ENCODE peak calls at places on chromosome 18, in four cellular contexts. One of them, this sample, is unnamed. For H3K27me3, the result is how much of the 10 kb centered on the place peaks cover.

GRCh38 chr18:7987284-7987976 is 420.3 kb downstream of the PTPRM start:
- DNase-seq in Panc1: no peak
- DNase-seq in ascending aorta: no peak
- DNase-seq in heart left ventricle: no peak
- DNase-seq in this sample: no peak

GRCh38 chr18:41593276-41593675 is 361.8 kb upstream of the PIK3C3 start:
- DNase-seq in ascending aorta: no peak
- DNase-seq in Panc1: no peak
- DNase-seq in heart left ventricle: no peak
- DNase-seq in this sample: no peak

GRCh38 chr18:29164020-29164706 is 987.2 kb upstream of the CDH2 start:
- DNase-seq in ascending aorta: peak
- DNase-seq in Panc1: no peak
- DNase-seq in heart left ventricle: no peak
- DNase-seq in this sample: no peak

GRCh38 chr18:26448714-26449159 is 99.6 kb downstream of the KCTD1 start:
- DNase-seq in Panc1: no peak
- DNase-seq in ascending aorta: no peak
- DNase-seq in heart left ventricle: no peak
- DNase-seq in this sample: no peak

GRCh38 chr18:3256693-3257626 is 5.0 kb upstream of the MYL12B start:
- DNase-seq in Panc1: no peak
- DNase-seq in ascending aorta: no peak
- DNase-seq in heart left ventricle: no peak
- DNase-seq in this sample: no peak

GRCh38 chr18:77086034-77086433 is 46.5 kb downstream of the MBP start:
- DNase-seq in ascending aorta: peak
- DNase-seq in Panc1: no peak
- DNase-seq in heart left ventricle: no peak
- DNase-seq in this sample: no peak

GRCh38 chr18:35086704-35087103 is 45.5 kb downstream of the MAPRE2 start:
- DNase-seq in ascending aorta: no peak
- DNase-seq in Panc1: no peak
- DNase-seq in heart left ventricle: no peak
- DNase-seq in this sample: no peak

GRCh38 chr18:63253428-63254372 is 65.9 kb downstream of the BCL2 start:
- DNase-seq in heart left ventricle: no peak
- DNase-seq in Panc1: no peak
- DNase-seq in ascending aorta: no peak
- DNase-seq in this sample: no peak

GRCh38 chr18:9926977-9927376 is 13.2 kb downstream of the VAPA start:
- DNase-seq in Panc1: no peak
- DNase-seq in ascending aorta: no peak
- DNase-seq in heart left ventricle: no peak
- DNase-seq in this sample: no peak

GRCh38 chr18:63472380-63472779 is 4.4 kb upstream of the SERPINB5 start:
- DNase-seq in heart left ventricle: no peak
- DNase-seq in ascending aorta: no peak
- DNase-seq in Panc1: no peak
- DNase-seq in this sample: no peak

GRCh38 chr18:77052297-77052645 is 80.3 kb downstream of the MBP start:
- DNase-seq in ascending aorta: no peak
- DNase-seq in heart left ventricle: no peak
- DNase-seq in Panc1: no peak
- DNase-seq in this sample: no peak

GRCh38 chr18:44564922-44565321 is 115.8 kb upstream of the SETBP1 start:
- DNase-seq in ascending aorta: no peak
- DNase-seq in heart left ventricle: no peak
- DNase-seq in Panc1: no peak
- DNase-seq in this sample: no peak

GRCh38 chr18:67672142-67672541 is 155.6 kb upstream of the DSEL start:
- DNase-seq in Panc1: no peak
- DNase-seq in heart left ventricle: no peak
- DNase-seq in ascending aorta: no peak
- DNase-seq in this sample: no peak

GRCh38 chr18:80033181-80034067 is 810 bp upstream of the RBFA start:
- DNase-seq in Panc1: no peak
- DNase-seq in ascending aorta: peak
- DNase-seq in heart left ventricle: no peak
- DNase-seq in this sample: peak

GRCh38 chr18:57586243-57587049 is at the start of gene FECH:
- DNase-seq in ascending aorta: peak
- DNase-seq in heart left ventricle: peak
- DNase-seq in Panc1: no peak
- DNase-seq in this sample: peak
- TF ChIP-seq CTCF in ascending aorta: peak
- TF ChIP-seq CTCF in heart left ventricle: peak
- TF ChIP-seq CTCF in Panc1: no peak
- TF ChIP-seq CTCF in this sample: no peak

GRCh38 chr18:12376718-12377555 is at the start of gene AFG3L2:
- DNase-seq in heart left ventricle: peak
- DNase-seq in ascending aorta: peak
- DNase-seq in Panc1: peak
- DNase-seq in this sample: peak

GRCh38 chr18:12374398-12374797 is 2.6 kb downstream of the AFG3L2 start:
- DNase-seq in ascending aorta: no peak
- DNase-seq in Panc1: no peak
- DNase-seq in heart left ventricle: no peak
- DNase-seq in this sample: no peak

GRCh38 chr18:12373771-12374116 is 3.3 kb downstream of the AFG3L2 start:
- DNase-seq in ascending aorta: no peak
- DNase-seq in heart left ventricle: no peak
- DNase-seq in Panc1: no peak
- DNase-seq in this sample: no peak

GRCh38 chr18:12376034-12376717 is 851 bp downstream of the AFG3L2 start:
- DNase-seq in Panc1: no peak
- DNase-seq in ascending aorta: no peak
- DNase-seq in heart left ventricle: peak
- DNase-seq in this sample: no peak

DNA sequence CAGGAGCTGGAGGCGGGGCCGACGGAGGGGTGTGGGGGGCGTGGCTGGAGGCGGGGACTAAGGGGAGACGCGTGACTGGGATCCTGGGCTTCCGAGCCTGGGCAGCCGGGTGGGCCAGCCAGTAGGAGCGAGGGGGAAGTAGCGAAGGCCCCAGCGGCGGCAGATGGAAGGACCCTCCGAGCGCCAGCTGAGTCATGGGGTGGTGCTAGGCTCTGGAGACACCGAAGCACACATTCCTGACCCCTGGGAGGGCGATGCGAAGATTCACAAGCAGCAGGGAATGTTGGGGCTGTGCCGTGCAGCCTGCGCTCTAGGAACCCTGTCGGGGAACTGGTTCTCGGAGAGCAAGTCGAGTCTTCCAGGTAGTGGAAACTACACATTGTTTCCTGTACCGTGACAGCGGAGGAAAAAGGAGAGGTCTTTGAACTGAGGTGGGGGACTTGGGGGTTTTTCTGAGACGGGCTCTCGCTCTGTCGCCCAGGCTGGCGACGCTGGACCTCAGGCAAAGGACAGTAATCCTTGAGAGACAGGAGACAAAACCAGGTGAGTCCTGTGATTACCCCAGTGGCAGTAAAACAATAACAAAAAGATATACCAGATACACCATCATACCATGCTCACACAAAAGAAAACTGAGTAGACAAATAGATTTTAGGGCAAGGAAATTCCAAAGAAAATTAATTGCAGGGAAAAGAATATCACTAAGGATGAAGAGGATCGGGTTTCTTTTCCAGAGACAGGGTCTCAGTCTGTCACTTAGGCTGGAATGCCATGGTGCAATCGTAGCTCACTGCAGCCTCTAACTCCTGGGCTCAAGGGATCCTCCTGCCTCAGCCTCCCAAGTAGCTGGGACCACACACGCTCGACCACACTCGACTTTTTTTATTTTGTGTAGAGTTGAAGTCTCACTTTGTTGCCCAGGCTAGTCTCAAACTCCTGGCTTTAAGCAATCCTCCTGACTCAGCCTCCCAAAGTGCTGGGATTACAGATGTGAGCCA is 828 bp upstream of the AFG3L2 start:
- DNase-seq in ascending aorta: no peak
- DNase-seq in Panc1: no peak
- DNase-seq in heart left ventricle: no peak
- DNase-seq in this sample: no peak
- H3K4me3 ChIP-seq in ascending aorta: peak
- H3K4me3 ChIP-seq in Panc1: peak
- H3K4me3 ChIP-seq in heart left ventricle: peak
- H3K4me3 ChIP-seq in this sample: peak

GRCh38 chr18:46510386-46510785 is 146.6 kb downstream of the LOXHD1 start:
- DNase-seq in ascending aorta: no peak
- DNase-seq in Panc1: no peak
- DNase-seq in heart left ventricle: no peak
- DNase-seq in this sample: no peak
- H3K27me3 ChIP-seq in ascending aorta: under half
- H3K27me3 ChIP-seq in Panc1: under half
- H3K27me3 ChIP-seq in heart left ventricle: under half
- H3K27me3 ChIP-seq in this sample: under half

GRCh38 chr18:73520229-73520628 is 627.4 kb downstream of the FBXO15 start:
- DNase-seq in heart left ventricle: no peak
- DNase-seq in ascending aorta: no peak
- DNase-seq in Panc1: no peak
- DNase-seq in this sample: no peak
- TF ChIP-seq CTCF in heart left ventricle: no peak
- TF ChIP-seq CTCF in ascending aorta: no peak
- TF ChIP-seq CTCF in Panc1: peak
- TF ChIP-seq CTCF in this sample: no peak